ENCODE peak calls at places on chromosomes 6 and 20, in four cellular contexts. B is fibroblast of villous mesenchyme, H is upper lobe of left lung, L is tibial nerve. A is an unnamed sample.

GRCh38 chr20:11080776-11081406 is 407.1 kb upstream of the JAG1 start:
- DNase-seq in B (no peak), H (no peak), L (no peak), A (no peak)

GRCh38 chr6:137692806-137693205 is 174.3 kb upstream of the TNFAIP3 start:
- DNase-seq in B (peak; percentile 12), H (no peak), L (no peak), A (no peak)

GRCh38 chr6:168545428-168545827 is 104.4 kb downstream of the SMOC2 start:
- DNase-seq in B (no peak), H (peak; percentile 19), L (no peak), A (no peak)

GRCh38 chr6:11609324-11610071 is 71.9 kb downstream of the TMEM170B start:
- DNase-seq in B (peak; percentile 85), H (peak; percentile 36), L (no peak), A (no peak)

GRCh38 chr20:4677846-4678245 is 43.9 kb upstream of the PRND start:
- DNase-seq in B (no peak), H (no peak), L (no peak), A (no peak)

GRCh38 chr6:3509326-3509725 is 52.5 kb upstream of the SLC22A23 start:
- DNase-seq in B (no peak), H (no peak), L (no peak), A (no peak)

GRCh38 chr6:130223508-130223907 is 757 bp upstream of the SAMD3 start:
- DNase-seq in B (no peak), H (no peak), L (no peak), A (no peak)

GRCh38 chr20:10495173-10495572 is 60.1 kb downstream of the SLX4IP start:
- DNase-seq in B (no peak), H (no peak), L (no peak), A (no peak)

GRCh38 chr20:38581013-38581412 is at the start of gene ADIG:
- DNase-seq in B (no peak), H (peak; percentile 46), L (no peak), A (no peak)

GRCh38 chr6:44475779-44476434 is 88.4 kb downstream of the CDC5L start:
- DNase-seq in B (peak; percentile 69), H (peak; percentile 95), L (peak; percentile 67), A (peak; percentile 69)

GRCh38 chr6:8278562-8278961 is 156.8 kb downstream of the SLC35B3 start:
- DNase-seq in B (no peak), H (no peak), L (no peak), A (no peak)

GRCh38 chr6:12419626-12420272 is 129.6 kb downstream of the EDN1 start:
- DNase-seq in B (no peak), H (no peak), L (no peak), A (no peak)

GRCh38 chr6:18423426-18423825 is 36.3 kb downstream of the RNF144B start:
- DNase-seq in B (no peak), H (no peak), L (no peak), A (no peak)

GRCh38 chr6:33425668-33426577 is 6.1 kb downstream of the SYNGAP1 start:
- DNase-seq in B (peak; percentile 88), H (peak; percentile 96), L (peak; percentile 65), A (peak; percentile 87)

GRCh38 chr6:76518443-76518842 is 446.0 kb upstream of the IMPG1 start:
- DNase-seq in B (no peak), H (no peak), L (no peak), A (no peak)

GRCh38 chr6:42784739-42785498 is 3.1 kb downstream of the BICRAL start:
- DNase-seq in B (no peak), H (no peak), L (no peak), A (no peak)

GRCh38 chr6:142935553-142936517 is 9.1 kb downstream of the HIVEP2 start:
- DNase-seq in B (no peak), H (peak; percentile 16), L (no peak), A (no peak)

GRCh38 chr6:22361576-22361975 is 64.7 kb upstream of the PRL start:
- DNase-seq in B (no peak), H (no peak), L (no peak), A (no peak)

GRCh38 chr20:25623225-25623735 is 534 bp downstream of the NANP start:
- DNase-seq in B (peak; percentile 52), H (peak; percentile 75), L (no peak), A (no peak)

GRCh38 chr6:22079788-22080187 is 217.0 kb downstream of the PRL start:
- DNase-seq in B (peak; percentile 33), H (no peak), L (no peak), A (no peak)

GRCh38 chr20:25324412-25324811 is 66.2 kb downstream of the ABHD12 start:
- DNase-seq in B (no peak), H (no peak), L (no peak), A (no peak)

GRCh38 chr6:142300758-142301251 is 1.0 kb upstream of the ADGRG6 start:
- DNase-seq in B (peak; percentile 63), H (no peak), L (no peak), A (no peak)

GRCh38 chr20:6906871-6907270 is 139.4 kb downstream of the BMP2 start:
- DNase-seq in B (no peak), H (no peak), L (no peak), A (no peak)

GRCh38 chr6:107064579-107065065 is 36.6 kb downstream of the MTRES1 start:
- DNase-seq in B (peak; percentile 81), H (no peak), L (no peak), A (no peak)

GRCh38 chr6:32517654-32518445 is 12.2 kb downstream of the HLA-DRB5 start:
- DNase-seq in B (no peak), H (no peak), L (no peak), A (no peak)

GRCh38 chr6:170446841-170447560 is 106.1 kb downstream of the PSMB1 start:
- DNase-seq in B (no peak), H (peak; percentile 74), L (no peak), A (no peak)

GRCh38 chr6:165799736-165800135 is 136.7 kb upstream of the PDE10A start:
- DNase-seq in B (peak; percentile 45), H (no peak), L (no peak), A (no peak)

GRCh38 chr6:157145656-157146285 is 177.5 kb downstream of the TMEM242 start:
- DNase-seq in B (peak; percentile 47), H (no peak), L (no peak), A (no peak)

GRCh38 chr6:129683606-129684322 is 26.2 kb downstream of the ARHGAP18 start:
- DNase-seq in B (peak; percentile 99), H (no peak), L (peak; percentile 44), A (no peak)

GRCh38 chr20:4613184-4613583 is 108.5 kb upstream of the PRND start:
- DNase-seq in B (no peak), H (no peak), L (no peak), A (no peak)

GRCh38 chr6:139150915-139151314 is 16.0 kb downstream of the HECA start:
- DNase-seq in B (no peak), H (no peak), L (no peak), A (no peak)

GRCh38 chr6:75344455-75344854 is 59.9 kb upstream of the TMEM30A start:
- DNase-seq in B (no peak), H (no peak), L (no peak), A (no peak)

GRCh38 chr6:30814137-30815084 is 69.9 kb upstream of the DDR1 start:
- DNase-seq in B (peak; percentile 79), H (no peak), L (no peak), A (no peak)

GRCh38 chr6:6565488-6565887 is 23.0 kb upstream of the LY86 start:
- DNase-seq in B (no peak), H (no peak), L (no peak), A (no peak)

GRCh38 chr6:18122128-18123093 is at the start of gene NHLRC1:
- DNase-seq in B (peak; percentile 89), H (peak; percentile 97), L (peak; percentile 81), A (peak; percentile 71)

GRCh38 chr6:2792330-2792729 is 27.1 kb downstream of the WRNIP1 start:
- DNase-seq in B (no peak), H (no peak), L (no peak), A (no peak)

GRCh38 chr20:35320396-35321126 is 28.3 kb upstream of the FAM83C start:
- DNase-seq in B (no peak), H (no peak), L (no peak), A (no peak)

GRCh38 chr20:37007898-37008649 is 56.6 kb upstream of the SAMHD1 start:
- DNase-seq in B (peak; percentile 47), H (no peak), L (no peak), A (no peak)

GRCh38 chr20:50558483-50558925 is 48.3 kb downstream of the PTPN1 start:
- DNase-seq in B (peak; percentile 76), H (no peak), L (no peak), A (no peak)

GRCh38 chr6:91173651-91174050 is 586.8 kb upstream of the MAP3K7 start:
- DNase-seq in B (no peak), H (no peak), L (no peak), A (no peak)

GRCh38 chr6:91166271-91166670 is 579.4 kb upstream of the MAP3K7 start:
- DNase-seq in B (no peak), H (no peak), L (no peak), A (no peak)

GRCh38 chr6:91164105-91164504 is 577.2 kb upstream of the MAP3K7 start:
- DNase-seq in B (no peak), H (no peak), L (no peak), A (no peak)

DNA sequence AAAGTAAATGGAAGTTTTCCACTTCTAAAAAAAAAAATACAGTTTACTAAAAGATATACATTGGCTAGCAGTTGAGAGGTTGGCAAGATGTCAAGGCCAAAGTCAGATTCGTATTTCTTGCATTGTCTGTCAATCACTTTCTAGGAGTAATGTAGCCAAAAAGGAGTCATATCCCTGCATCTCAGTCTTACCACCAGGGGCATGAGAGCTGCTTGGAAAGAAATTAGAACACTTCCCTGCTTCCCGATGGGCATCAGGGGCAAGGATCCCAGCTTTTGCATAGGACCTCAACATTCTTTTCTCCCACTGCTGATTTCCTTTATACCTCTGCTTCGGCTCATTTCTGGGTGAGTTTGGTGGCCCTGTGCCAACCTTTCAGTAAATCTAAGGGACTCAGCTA is 581.0 kb upstream of the MAP3K7 start:
- DNase-seq in B (no peak), H (no peak), L (no peak), A (no peak)
- TF ChIP-seq CTCF in B (peak; percentile 23), H (no peak), L (no peak), A (no peak)

GRCh38 chr6:133886104-133886503 is 2.8 kb upstream of the TCF21 start:
- DNase-seq in B (peak; percentile 85), H (no peak), L (no peak), A (no peak)
- TF ChIP-seq CTCF in B (no peak), H (no peak), L (no peak), A (no peak)

DNA sequence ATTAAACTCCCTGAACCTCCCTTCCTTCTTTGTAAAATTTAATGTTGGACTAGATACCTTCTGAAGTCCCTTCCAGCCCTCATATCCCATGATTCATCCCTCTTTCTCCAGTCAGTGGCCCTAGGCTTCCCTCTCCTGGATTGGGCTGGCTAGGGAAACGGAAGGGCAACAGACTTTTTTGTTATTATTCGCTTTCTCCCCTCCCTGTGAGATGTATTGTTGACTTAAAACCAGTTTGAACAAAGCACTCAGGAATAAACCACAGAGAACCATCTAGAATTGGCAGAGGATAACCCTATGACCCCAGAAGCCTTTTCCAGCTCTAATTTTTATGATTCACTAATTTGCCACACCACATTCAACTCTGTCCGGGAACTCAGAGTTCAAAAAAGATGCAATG is 239.7 kb upstream of the SUPT3H start:
- DNase-seq in B (peak; percentile 26), H (no peak), L (no peak), A (no peak)
- TF ChIP-seq CTCF in B (peak; percentile 15), H (no peak), L (no peak), A (no peak)

DNA sequence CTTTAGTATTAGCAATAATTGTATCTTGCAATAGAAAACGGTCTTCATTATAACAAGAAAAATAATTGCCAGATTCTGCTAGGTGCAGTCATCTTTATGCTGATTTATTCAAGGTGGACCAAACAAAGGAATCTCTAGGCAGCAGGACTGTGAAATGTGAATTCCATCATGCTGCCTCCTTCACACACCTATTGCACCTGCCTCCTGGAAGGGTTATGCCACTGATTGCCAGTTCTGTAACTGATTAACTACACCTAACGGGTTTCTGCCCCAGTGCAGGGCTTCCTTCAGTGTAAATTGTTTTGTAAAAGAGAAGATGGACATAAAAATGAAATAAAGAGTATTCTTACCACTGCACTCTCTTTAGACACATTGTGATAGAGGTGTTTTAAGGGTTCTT is 96.1 kb downstream of the FOXO3 start:
- DNase-seq in B (no peak), H (no peak), L (no peak), A (no peak)
- TF ChIP-seq CTCF in B (no peak), H (no peak), L (no peak), A (no peak)

A was measured in mesothelial cell of epicardium.